ENCODE peak calls at places on chromosomes 11 and 22, in ten cellular contexts. One of them, this sample, is unnamed.

GRCh38 chr22:45942344-45942743 is 34.6 kb downstream of the WNT7B start:
- DNase-seq in Peyer's patch: no peak
- DNase-seq in GM06990: no peak
- DNase-seq in pancreas: no peak
- DNase-seq in H1: no peak
- DNase-seq in HCT116: no peak
- DNase-seq in BJ: no peak
- DNase-seq in A549: no peak
- DNase-seq in fibroblast of lung: no peak
- DNase-seq in fibroblast of the aortic adventitia: no peak
- DNase-seq in this sample: no peak

GRCh38 chr11:73520358-73521061 is 77.4 kb downstream of the FAM168A start:
- DNase-seq in Peyer's patch: no peak
- DNase-seq in GM06990: peak
- DNase-seq in pancreas: no peak
- DNase-seq in H1: no peak
- DNase-seq in HCT116: no peak
- DNase-seq in BJ: no peak
- DNase-seq in A549: no peak
- DNase-seq in fibroblast of lung: peak
- DNase-seq in fibroblast of the aortic adventitia: no peak
- DNase-seq in this sample: no peak

GRCh38 chr22:20131856-20132685 is 467 bp downstream of the ZDHHC8 start:
- DNase-seq in Peyer's patch: peak
- DNase-seq in GM06990: no peak
- DNase-seq in pancreas: peak
- DNase-seq in H1: no peak
- DNase-seq in HCT116: no peak
- DNase-seq in BJ: no peak
- DNase-seq in A549: no peak
- DNase-seq in fibroblast of lung: no peak
- DNase-seq in fibroblast of the aortic adventitia: no peak
- DNase-seq in this sample: no peak

GRCh38 chr11:78783301-78783700 is 208.6 kb upstream of the NARS2 start:
- DNase-seq in Peyer's patch: no peak
- DNase-seq in GM06990: no peak
- DNase-seq in pancreas: no peak
- DNase-seq in H1: no peak
- DNase-seq in HCT116: no peak
- DNase-seq in BJ: no peak
- DNase-seq in A549: no peak
- DNase-seq in fibroblast of lung: no peak
- DNase-seq in fibroblast of the aortic adventitia: no peak
- DNase-seq in this sample: no peak

GRCh38 chr22:35894937-35895708 is 133.5 kb downstream of the RBFOX2 start:
- DNase-seq in Peyer's patch: no peak
- DNase-seq in GM06990: no peak
- DNase-seq in pancreas: no peak
- DNase-seq in H1: no peak
- DNase-seq in HCT116: no peak
- DNase-seq in BJ: peak
- DNase-seq in A549: peak
- DNase-seq in fibroblast of lung: peak
- DNase-seq in fibroblast of the aortic adventitia: peak
- DNase-seq in this sample: peak

GRCh38 chr22:22463855-22464540 is 44.5 kb downstream of the ZNF280B start:
- DNase-seq in Peyer's patch: no peak
- DNase-seq in GM06990: peak
- DNase-seq in pancreas: no peak
- DNase-seq in H1: no peak
- DNase-seq in HCT116: peak
- DNase-seq in BJ: no peak
- DNase-seq in A549: peak
- DNase-seq in fibroblast of lung: peak
- DNase-seq in fibroblast of the aortic adventitia: peak
- DNase-seq in this sample: no peak

GRCh38 chr11:118572914-118573550 is 823 bp downstream of the ARCN1 start:
- DNase-seq in Peyer's patch: no peak
- DNase-seq in GM06990: no peak
- DNase-seq in pancreas: no peak
- DNase-seq in H1: no peak
- DNase-seq in HCT116: peak
- DNase-seq in BJ: no peak
- DNase-seq in A549: peak
- DNase-seq in fibroblast of lung: peak
- DNase-seq in fibroblast of the aortic adventitia: peak
- DNase-seq in this sample: no peak

GRCh38 chr22:35684270-35684700 is 33.4 kb upstream of the APOL5 start:
- DNase-seq in Peyer's patch: no peak
- DNase-seq in GM06990: no peak
- DNase-seq in pancreas: no peak
- DNase-seq in H1: no peak
- DNase-seq in HCT116: no peak
- DNase-seq in BJ: no peak
- DNase-seq in A549: peak
- DNase-seq in fibroblast of lung: peak
- DNase-seq in fibroblast of the aortic adventitia: peak
- DNase-seq in this sample: no peak

GRCh38 chr11:123356539-123356938 is 73.5 kb upstream of the GRAMD1B start:
- DNase-seq in Peyer's patch: no peak
- DNase-seq in GM06990: no peak
- DNase-seq in pancreas: no peak
- DNase-seq in H1: no peak
- DNase-seq in HCT116: no peak
- DNase-seq in BJ: no peak
- DNase-seq in A549: no peak
- DNase-seq in fibroblast of lung: no peak
- DNase-seq in fibroblast of the aortic adventitia: no peak
- DNase-seq in this sample: no peak

GRCh38 chr11:123360267-123360936 is 69.7 kb upstream of the GRAMD1B start:
- DNase-seq in Peyer's patch: no peak
- DNase-seq in GM06990: no peak
- DNase-seq in pancreas: no peak
- DNase-seq in H1: no peak
- DNase-seq in HCT116: no peak
- DNase-seq in BJ: no peak
- DNase-seq in A549: no peak
- DNase-seq in fibroblast of lung: no peak
- DNase-seq in fibroblast of the aortic adventitia: no peak
- DNase-seq in this sample: no peak

GRCh38 chr11:123357353-123357989 is 72.6 kb upstream of the GRAMD1B start:
- DNase-seq in Peyer's patch: no peak
- DNase-seq in GM06990: no peak
- DNase-seq in pancreas: no peak
- DNase-seq in H1: no peak
- DNase-seq in HCT116: no peak
- DNase-seq in BJ: no peak
- DNase-seq in A549: no peak
- DNase-seq in fibroblast of lung: no peak
- DNase-seq in fibroblast of the aortic adventitia: no peak
- DNase-seq in this sample: no peak

GRCh38 chr11:123354371-123354770 is 75.7 kb upstream of the GRAMD1B start:
- DNase-seq in Peyer's patch: no peak
- DNase-seq in GM06990: no peak
- DNase-seq in pancreas: no peak
- DNase-seq in H1: no peak
- DNase-seq in HCT116: no peak
- DNase-seq in BJ: no peak
- DNase-seq in A549: no peak
- DNase-seq in fibroblast of lung: no peak
- DNase-seq in fibroblast of the aortic adventitia: no peak
- DNase-seq in this sample: no peak

GRCh38 chr11:123357990-123358827 is 71.9 kb upstream of the GRAMD1B start:
- DNase-seq in Peyer's patch: no peak
- DNase-seq in GM06990: peak
- DNase-seq in pancreas: no peak
- DNase-seq in H1: no peak
- DNase-seq in HCT116: no peak
- DNase-seq in BJ: no peak
- DNase-seq in A549: peak
- DNase-seq in fibroblast of lung: peak
- DNase-seq in fibroblast of the aortic adventitia: peak
- DNase-seq in this sample: no peak
- H3K4me3 ChIP-seq in Peyer's patch: peak
- H3K4me3 ChIP-seq in GM06990: peak
- H3K4me3 ChIP-seq in pancreas: no peak
- H3K4me3 ChIP-seq in H1: peak
- H3K4me3 ChIP-seq in HCT116: no peak
- H3K4me3 ChIP-seq in BJ: peak
- H3K4me3 ChIP-seq in A549: peak
- H3K4me3 ChIP-seq in fibroblast of lung: no peak
- H3K4me3 ChIP-seq in fibroblast of the aortic adventitia: peak
- H3K4me3 ChIP-seq in this sample: peak

GRCh38 chr22:38073150-38074130 is 10.5 kb downstream of the SLC16A8 start:
- DNase-seq in Peyer's patch: no peak
- DNase-seq in GM06990: no peak
- DNase-seq in pancreas: no peak
- DNase-seq in H1: no peak
- DNase-seq in HCT116: no peak
- DNase-seq in BJ: no peak
- DNase-seq in A549: no peak
- DNase-seq in fibroblast of lung: no peak
- DNase-seq in fibroblast of the aortic adventitia: no peak
- DNase-seq in this sample: no peak

GRCh38 chr22:38075105-38075825 is 8.7 kb downstream of the SLC16A8 start:
- DNase-seq in Peyer's patch: no peak
- DNase-seq in GM06990: no peak
- DNase-seq in pancreas: peak
- DNase-seq in H1: no peak
- DNase-seq in HCT116: no peak
- DNase-seq in BJ: no peak
- DNase-seq in A549: no peak
- DNase-seq in fibroblast of lung: no peak
- DNase-seq in fibroblast of the aortic adventitia: no peak
- DNase-seq in this sample: no peak

GRCh38 chr22:38072322-38073149 is 11.4 kb downstream of the SLC16A8 start:
- DNase-seq in Peyer's patch: no peak
- DNase-seq in GM06990: no peak
- DNase-seq in pancreas: no peak
- DNase-seq in H1: no peak
- DNase-seq in HCT116: no peak
- DNase-seq in BJ: no peak
- DNase-seq in A549: no peak
- DNase-seq in fibroblast of lung: no peak
- DNase-seq in fibroblast of the aortic adventitia: no peak
- DNase-seq in this sample: no peak

GRCh38 chr22:38075961-38076360 is 8.0 kb downstream of the SLC16A8 start:
- DNase-seq in Peyer's patch: no peak
- DNase-seq in GM06990: no peak
- DNase-seq in pancreas: peak
- DNase-seq in H1: no peak
- DNase-seq in HCT116: no peak
- DNase-seq in BJ: no peak
- DNase-seq in A549: no peak
- DNase-seq in fibroblast of lung: no peak
- DNase-seq in fibroblast of the aortic adventitia: no peak
- DNase-seq in this sample: no peak

GRCh38 chr22:38074181-38075104 is 9.5 kb downstream of the SLC16A8 start:
- DNase-seq in Peyer's patch: no peak
- DNase-seq in GM06990: no peak
- DNase-seq in pancreas: peak
- DNase-seq in H1: no peak
- DNase-seq in HCT116: no peak
- DNase-seq in BJ: no peak
- DNase-seq in A549: no peak
- DNase-seq in fibroblast of lung: peak
- DNase-seq in fibroblast of the aortic adventitia: peak
- DNase-seq in this sample: peak
- TF ChIP-seq CTCF in Peyer's patch: no peak
- TF ChIP-seq CTCF in GM06990: no peak
- TF ChIP-seq CTCF in pancreas: no peak
- TF ChIP-seq CTCF in H1: peak
- TF ChIP-seq CTCF in HCT116: no peak
- TF ChIP-seq CTCF in BJ: peak
- TF ChIP-seq CTCF in A549: no peak
- TF ChIP-seq CTCF in fibroblast of lung: peak
- TF ChIP-seq CTCF in fibroblast of the aortic adventitia: peak
- TF ChIP-seq CTCF in this sample: peak

GRCh38 chr11:36601145-36601544 is 3.1 kb upstream of the RAG2 start:
- DNase-seq in Peyer's patch: no peak
- DNase-seq in GM06990: no peak
- DNase-seq in pancreas: no peak
- DNase-seq in H1: no peak
- DNase-seq in HCT116: no peak
- DNase-seq in BJ: no peak
- DNase-seq in A549: no peak
- DNase-seq in fibroblast of lung: no peak
- DNase-seq in fibroblast of the aortic adventitia: no peak
- DNase-seq in this sample: no peak

GRCh38 chr11:36602143-36602542 is 4.1 kb upstream of the RAG2 start:
- DNase-seq in Peyer's patch: no peak
- DNase-seq in GM06990: no peak
- DNase-seq in pancreas: no peak
- DNase-seq in H1: no peak
- DNase-seq in HCT116: no peak
- DNase-seq in BJ: no peak
- DNase-seq in A549: no peak
- DNase-seq in fibroblast of lung: no peak
- DNase-seq in fibroblast of the aortic adventitia: no peak
- DNase-seq in this sample: no peak

GRCh38 chr11:36598051-36598450 is at the start of gene RAG2:
- DNase-seq in Peyer's patch: no peak
- DNase-seq in GM06990: no peak
- DNase-seq in pancreas: no peak
- DNase-seq in H1: no peak
- DNase-seq in HCT116: no peak
- DNase-seq in BJ: no peak
- DNase-seq in A549: no peak
- DNase-seq in fibroblast of lung: no peak
- DNase-seq in fibroblast of the aortic adventitia: no peak
- DNase-seq in this sample: no peak

GRCh38 chr11:36596880-36597279 is 1.2 kb downstream of the RAG2 start:
- DNase-seq in Peyer's patch: no peak
- DNase-seq in GM06990: no peak
- DNase-seq in pancreas: no peak
- DNase-seq in H1: no peak
- DNase-seq in HCT116: no peak
- DNase-seq in BJ: no peak
- DNase-seq in A549: no peak
- DNase-seq in fibroblast of lung: no peak
- DNase-seq in fibroblast of the aortic adventitia: no peak
- DNase-seq in this sample: no peak

DNA sequence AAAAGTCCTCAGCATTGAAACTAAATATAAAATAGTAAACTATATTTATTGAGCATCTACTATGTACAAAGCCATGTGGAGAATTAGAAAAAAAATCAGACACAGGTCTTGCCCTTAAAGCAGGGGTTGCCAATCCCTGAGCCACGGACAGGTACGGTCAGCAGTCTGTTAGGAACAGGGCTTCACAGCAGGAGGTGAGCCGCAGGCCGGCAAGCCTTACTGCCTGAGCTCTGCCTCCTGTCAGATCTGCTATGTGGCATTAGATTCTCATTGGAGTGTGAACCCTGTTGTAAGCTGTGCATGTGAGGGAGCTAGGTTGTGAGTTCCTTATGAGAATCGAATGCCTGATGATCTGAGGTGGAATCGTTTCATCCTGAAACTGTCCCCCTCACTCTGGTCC is 2.1 kb upstream of the RAG2 start:
- DNase-seq in Peyer's patch: no peak
- DNase-seq in GM06990: no peak
- DNase-seq in pancreas: no peak
- DNase-seq in H1: no peak
- DNase-seq in HCT116: no peak
- DNase-seq in BJ: no peak
- DNase-seq in A549: no peak
- DNase-seq in fibroblast of lung: no peak
- DNase-seq in fibroblast of the aortic adventitia: no peak
- DNase-seq in this sample: no peak
- H3K4me3 ChIP-seq in Peyer's patch: no peak
- H3K4me3 ChIP-seq in GM06990: no peak
- H3K4me3 ChIP-seq in pancreas: no peak
- H3K4me3 ChIP-seq in H1: no peak
- H3K4me3 ChIP-seq in HCT116: no peak
- H3K4me3 ChIP-seq in BJ: no peak
- H3K4me3 ChIP-seq in A549: no peak
- H3K4me3 ChIP-seq in fibroblast of lung: no peak
- H3K4me3 ChIP-seq in fibroblast of the aortic adventitia: no peak
- H3K4me3 ChIP-seq in this sample: no peak

DNA sequence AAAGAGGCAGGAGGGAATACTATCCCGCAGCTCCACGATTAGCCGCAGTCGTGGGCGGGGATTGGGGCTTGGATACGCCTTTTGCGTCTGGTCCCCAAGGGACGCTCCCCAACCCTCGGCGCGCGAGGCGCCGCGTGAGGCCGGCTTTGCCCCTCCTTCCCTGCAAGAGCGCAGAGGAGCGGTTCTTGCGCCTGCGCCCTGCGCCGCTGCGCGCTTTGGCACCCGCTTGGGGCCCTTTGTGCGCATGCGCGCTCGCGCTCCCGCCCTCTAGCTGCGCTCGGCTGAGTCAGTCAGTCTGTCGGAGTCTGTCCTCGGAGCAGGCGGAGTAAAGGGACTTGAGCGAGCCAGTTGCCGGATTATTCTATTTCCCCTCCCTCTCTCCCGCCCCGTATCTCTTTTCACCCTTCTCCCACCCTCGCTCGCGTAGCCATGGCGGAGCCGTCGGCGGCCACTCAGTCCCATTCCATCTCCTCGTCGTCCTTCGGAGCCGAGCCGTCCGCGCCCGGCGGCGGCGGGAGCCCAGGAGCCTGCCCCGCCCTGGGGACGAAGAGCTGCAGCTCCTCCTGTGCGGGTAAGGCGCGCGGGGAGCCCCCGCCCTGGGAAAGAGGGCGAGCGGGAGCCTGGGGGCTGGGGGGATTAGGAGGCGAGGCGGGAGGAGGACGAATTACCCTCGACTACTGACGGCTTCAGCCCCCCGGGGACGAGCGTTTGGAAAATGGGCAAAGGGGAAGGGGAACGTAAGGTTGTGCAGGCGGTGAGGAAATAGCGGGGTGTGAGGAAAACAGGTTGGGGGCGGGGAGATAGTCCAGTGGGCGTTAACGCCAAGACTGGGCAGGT is at the start of gene RTN3:
- DNase-seq in Peyer's patch: peak
- DNase-seq in GM06990: peak
- DNase-seq in pancreas: peak
- DNase-seq in H1: peak
- DNase-seq in HCT116: peak
- DNase-seq in BJ: peak
- DNase-seq in A549: peak
- DNase-seq in fibroblast of lung: peak
- DNase-seq in fibroblast of the aortic adventitia: peak
- DNase-seq in this sample: peak
- TF ChIP-seq CTCF in Peyer's patch: peak
- TF ChIP-seq CTCF in GM06990: peak
- TF ChIP-seq CTCF in pancreas: no peak
- TF ChIP-seq CTCF in H1: no peak
- TF ChIP-seq CTCF in HCT116: no peak
- TF ChIP-seq CTCF in BJ: peak
- TF ChIP-seq CTCF in A549: no peak
- TF ChIP-seq CTCF in fibroblast of lung: no peak
- TF ChIP-seq CTCF in fibroblast of the aortic adventitia: no peak
- TF ChIP-seq CTCF in this sample: no peak

This sample was measured in keratinocyte.